ENCODE peak calls at places on chromosomes 3 and 15, in eight cellular contexts. A, M, L, E, U, F, X and C are unnamed samples.

GRCh38 chr3:63141-63845 is 133.3 kb upstream of the CHL1 start:
- DNase-seq in M (no peak), X (no peak), E (no peak), A (no peak), U (no peak), L (no peak), F (no peak), C (no peak)

GRCh38 chr3:24495334-24495994 is 814 bp upstream of the THRB start:
- DNase-seq in F (peak), M (peak), U (no peak), X (peak), L (no peak), E (no peak), A (no peak), C (peak)

GRCh38 chr15:31459011-31459748 is 132.5 kb downstream of the KLF13 start:
- DNase-seq in L (no peak), A (peak), X (peak), E (no peak), U (no peak), M (no peak), F (no peak), C (no peak)

GRCh38 chr15:57463360-57463759 is 87.1 kb downstream of the CGNL1 start:
- DNase-seq in A (no peak), M (no peak), E (no peak), U (no peak), F (no peak), L (no peak), X (no peak), C (no peak)

GRCh38 chr3:109047366-109047765 is 70.6 kb downstream of the MORC1 start:
- DNase-seq in X (no peak), F (no peak), U (no peak), E (no peak), A (no peak), M (no peak), L (no peak), C (no peak)

GRCh38 chr3:169278667-169279066 is 384.8 kb downstream of the MECOM start:
- DNase-seq in M (no peak), U (peak), A (no peak), F (no peak), X (no peak), E (no peak), L (no peak), C (no peak)

GRCh38 chr15:101455291-101455916 is 34.1 kb downstream of the PCSK6 start:
- DNase-seq in A (no peak), L (no peak), X (no peak), F (peak), M (peak), U (peak), E (no peak), C (no peak)

GRCh38 chr3:335250-335649 is 138.7 kb downstream of the CHL1 start:
- DNase-seq in E (no peak), X (no peak), L (no peak), M (no peak), A (no peak), U (no peak), F (no peak), C (no peak)

GRCh38 chr3:31793821-31794220 is 187.2 kb downstream of the OSBPL10 start:
- DNase-seq in X (no peak), E (no peak), U (no peak), F (no peak), L (no peak), M (no peak), A (no peak), C (no peak)

GRCh38 chr3:40109641-40110490 is 199.6 kb upstream of the EIF1B start:
- DNase-seq in E (no peak), F (no peak), M (no peak), A (no peak), X (peak), U (peak), L (no peak), C (no peak)

GRCh38 chr3:98406034-98406433 is 15.6 kb downstream of the OR5K3 start:
- DNase-seq in U (no peak), X (no peak), A (no peak), E (no peak), M (no peak), L (no peak), F (no peak), C (no peak)

GRCh38 chr3:11136871-11137626 is 17.2 kb upstream of the HRH1 start:
- DNase-seq in F (peak), M (no peak), A (peak), X (peak), U (peak), E (no peak), L (no peak), C (no peak)

GRCh38 chr3:128322030-128323022 is 144.4 kb downstream of the DNAJB8 start:
- DNase-seq in E (peak), U (peak), F (peak), A (no peak), M (peak), X (peak), L (peak), C (peak)

GRCh38 chr15:86588413-86588812 is 508.7 kb downstream of the AGBL1 start:
- DNase-seq in E (no peak), L (no peak), A (no peak), F (no peak), U (peak), M (no peak), X (no peak), C (no peak)

GRCh38 chr3:4757949-4758855 is 221.0 kb upstream of the BHLHE40 start:
- DNase-seq in X (no peak), A (no peak), E (no peak), U (no peak), M (no peak), L (no peak), F (no peak), C (no peak)

GRCh38 chr15:68151277-68151676 is 53.9 kb downstream of the CALML4 start:
- DNase-seq in L (no peak), M (no peak), X (peak), U (no peak), E (no peak), A (peak), F (no peak), C (no peak)

GRCh38 chr3:7574435-7574834 is 713.5 kb downstream of the GRM7 start:
- DNase-seq in M (no peak), F (no peak), E (no peak), X (no peak), U (no peak), L (no peak), A (no peak), C (no peak)